ENCODE peak calls at places on chromosomes 4 and X, in five cellular contexts. One of them, this sample, is unnamed.
A peak's percentile ranks its signal among the peaks of the same experiment; 100 is the strongest.

GRCh38 chr4:102299708-102300107 is 45.6 kb downstream of the SLC39A8 start:
- DNase-seq in GM04504: peak; percentile 17
- DNase-seq in ELF-1: peak; percentile 77
- DNase-seq in CD8-positive, alpha-beta memory T cell: peak; percentile 2
- DNase-seq in NCI-H1092 treated with DMSO at 0.1 percent for 48 hours: peak; percentile 15
- DNase-seq in this sample: no peak

GRCh38 chrX:47232803-47233332 is at the start of gene USP11:
- DNase-seq in GM04504: no peak
- DNase-seq in ELF-1: peak; percentile 76
- DNase-seq in CD8-positive, alpha-beta memory T cell: peak; percentile 37
- DNase-seq in NCI-H1092 treated with DMSO at 0.1 percent for 48 hours: peak; percentile 75
- DNase-seq in this sample: peak; percentile 43

GRCh38 chrX:149881081-149881711 is at the start of gene MAGEA8:
- DNase-seq in GM04504: no peak
- DNase-seq in ELF-1: peak; percentile 53
- DNase-seq in CD8-positive, alpha-beta memory T cell: no peak
- DNase-seq in NCI-H1092 treated with DMSO at 0.1 percent for 48 hours: no peak
- DNase-seq in this sample: peak; percentile 0

GRCh38 chr4:8328866-8329559 is 59.5 kb downstream of the HTRA3 start:
- DNase-seq in GM04504: no peak
- DNase-seq in ELF-1: no peak
- DNase-seq in CD8-positive, alpha-beta memory T cell: no peak
- DNase-seq in NCI-H1092 treated with DMSO at 0.1 percent for 48 hours: no peak
- DNase-seq in this sample: no peak

GRCh38 chr4:26459054-26459755 is 31.1 kb downstream of the CCKAR start:
- DNase-seq in GM04504: peak; percentile 35
- DNase-seq in ELF-1: peak; percentile 29
- DNase-seq in CD8-positive, alpha-beta memory T cell: no peak
- DNase-seq in NCI-H1092 treated with DMSO at 0.1 percent for 48 hours: peak; percentile 38
- DNase-seq in this sample: peak; percentile 15

GRCh38 chr4:24781999-24782745 is 13.2 kb upstream of the SOD3 start:
- DNase-seq in GM04504: no peak
- DNase-seq in ELF-1: no peak
- DNase-seq in CD8-positive, alpha-beta memory T cell: no peak
- DNase-seq in NCI-H1092 treated with DMSO at 0.1 percent for 48 hours: no peak
- DNase-seq in this sample: no peak

GRCh38 chrX:16457239-16457638 is 192.7 kb upstream of the S100G start:
- DNase-seq in GM04504: no peak
- DNase-seq in ELF-1: no peak
- DNase-seq in CD8-positive, alpha-beta memory T cell: no peak
- DNase-seq in NCI-H1092 treated with DMSO at 0.1 percent for 48 hours: no peak
- DNase-seq in this sample: no peak

GRCh38 chr4:10158355-10158942 is 41.9 kb upstream of the WDR1 start:
- DNase-seq in GM04504: no peak
- DNase-seq in ELF-1: no peak
- DNase-seq in CD8-positive, alpha-beta memory T cell: no peak
- DNase-seq in NCI-H1092 treated with DMSO at 0.1 percent for 48 hours: no peak
- DNase-seq in this sample: no peak

GRCh38 chr4:82431026-82431745 is 796 bp downstream of the ENOPH1 start:
- DNase-seq in GM04504: no peak
- DNase-seq in ELF-1: peak; percentile 60
- DNase-seq in CD8-positive, alpha-beta memory T cell: peak; percentile 26
- DNase-seq in NCI-H1092 treated with DMSO at 0.1 percent for 48 hours: peak; percentile 41
- DNase-seq in this sample: no peak

GRCh38 chr4:111952708-111953107 is 192.5 kb upstream of the FAM241A start:
- DNase-seq in GM04504: no peak
- DNase-seq in ELF-1: no peak
- DNase-seq in CD8-positive, alpha-beta memory T cell: no peak
- DNase-seq in NCI-H1092 treated with DMSO at 0.1 percent for 48 hours: no peak
- DNase-seq in this sample: no peak

GRCh38 chr4:13963601-13964000 is 336.1 kb upstream of the BOD1L1 start:
- DNase-seq in GM04504: no peak
- DNase-seq in ELF-1: no peak
- DNase-seq in CD8-positive, alpha-beta memory T cell: no peak
- DNase-seq in NCI-H1092 treated with DMSO at 0.1 percent for 48 hours: no peak
- DNase-seq in this sample: no peak

GRCh38 chrX:9899640-9900075 is 67.5 kb upstream of the CLDN34 start:
- DNase-seq in GM04504: peak; percentile 35
- DNase-seq in ELF-1: no peak
- DNase-seq in CD8-positive, alpha-beta memory T cell: no peak
- DNase-seq in NCI-H1092 treated with DMSO at 0.1 percent for 48 hours: no peak
- DNase-seq in this sample: no peak

GRCh38 chr4:130214268-130214667 is 1118.3 kb downstream of the C4orf33 start:
- DNase-seq in GM04504: no peak
- DNase-seq in ELF-1: no peak
- DNase-seq in CD8-positive, alpha-beta memory T cell: no peak
- DNase-seq in NCI-H1092 treated with DMSO at 0.1 percent for 48 hours: no peak
- DNase-seq in this sample: no peak

GRCh38 chr4:26074672-26075071 is 160.7 kb downstream of the SMIM20 start:
- DNase-seq in GM04504: no peak
- DNase-seq in ELF-1: no peak
- DNase-seq in CD8-positive, alpha-beta memory T cell: no peak
- DNase-seq in NCI-H1092 treated with DMSO at 0.1 percent for 48 hours: no peak
- DNase-seq in this sample: no peak

GRCh38 chr4:41538887-41539498 is 1.0 kb downstream of the LIMCH1 start:
- DNase-seq in GM04504: no peak
- DNase-seq in ELF-1: peak; percentile 42
- DNase-seq in CD8-positive, alpha-beta memory T cell: no peak
- DNase-seq in NCI-H1092 treated with DMSO at 0.1 percent for 48 hours: no peak
- DNase-seq in this sample: no peak